ENCODE peak calls at places on chromosomes 7 and 10, in seven cellular contexts. One of them, this sample, is unnamed.

GRCh38 chr10:88920198-88920597 is 32.4 kb downstream of the ACTA2 start:
- DNase-seq in breast epithelium: no peak
- DNase-seq in GM23338: no peak
- DNase-seq in uterus: no peak
- DNase-seq in HL-60: no peak
- DNase-seq in keratinocyte: no peak
- DNase-seq in BJ: no peak
- DNase-seq in this sample: no peak

GRCh38 chr7:80937336-80937735 is 18.5 kb upstream of the SEMA3C start:
- DNase-seq in breast epithelium: no peak
- DNase-seq in GM23338: no peak
- DNase-seq in uterus: no peak
- DNase-seq in HL-60: no peak
- DNase-seq in keratinocyte: no peak
- DNase-seq in BJ: no peak
- DNase-seq in this sample: no peak

GRCh38 chr7:15753834-15754600 is 67.5 kb upstream of the MEOX2 start:
- DNase-seq in breast epithelium: no peak
- DNase-seq in GM23338: no peak
- DNase-seq in uterus: no peak
- DNase-seq in HL-60: no peak
- DNase-seq in keratinocyte: no peak
- DNase-seq in BJ: no peak
- DNase-seq in this sample: no peak

GRCh38 chr10:5071411-5072198 is 22.6 kb upstream of the AKR1C3 start:
- DNase-seq in breast epithelium: peak; percentile 63
- DNase-seq in GM23338: peak; percentile 33
- DNase-seq in uterus: peak; percentile 69
- DNase-seq in HL-60: no peak
- DNase-seq in keratinocyte: no peak
- DNase-seq in BJ: no peak
- DNase-seq in this sample: peak; percentile 26

GRCh38 chr7:35969055-35969454 is 168.2 kb downstream of the SEPTIN7 start:
- DNase-seq in breast epithelium: no peak
- DNase-seq in GM23338: no peak
- DNase-seq in uterus: no peak
- DNase-seq in HL-60: no peak
- DNase-seq in keratinocyte: no peak
- DNase-seq in BJ: no peak
- DNase-seq in this sample: no peak

GRCh38 chr10:27620425-27621397 is 116.6 kb downstream of the RAB18 start:
- DNase-seq in breast epithelium: no peak
- DNase-seq in GM23338: no peak
- DNase-seq in uterus: peak; percentile 64
- DNase-seq in HL-60: no peak
- DNase-seq in keratinocyte: no peak
- DNase-seq in BJ: peak; percentile 94
- DNase-seq in this sample: no peak

GRCh38 chr7:125506331-125506730 is 576.7 kb upstream of the POT1 start:
- DNase-seq in breast epithelium: no peak
- DNase-seq in GM23338: peak; percentile 15
- DNase-seq in uterus: no peak
- DNase-seq in HL-60: no peak
- DNase-seq in keratinocyte: no peak
- DNase-seq in BJ: no peak
- DNase-seq in this sample: no peak

GRCh38 chr10:129742742-129743550 is 221.1 kb downstream of the EBF3 start:
- DNase-seq in breast epithelium: no peak
- DNase-seq in GM23338: no peak
- DNase-seq in uterus: no peak
- DNase-seq in HL-60: no peak
- DNase-seq in keratinocyte: no peak
- DNase-seq in BJ: no peak
- DNase-seq in this sample: no peak

GRCh38 chr7:137934941-137935848 is 66.7 kb downstream of the CREB3L2 start:
- DNase-seq in breast epithelium: no peak
- DNase-seq in GM23338: no peak
- DNase-seq in uterus: no peak
- DNase-seq in HL-60: no peak
- DNase-seq in keratinocyte: no peak
- DNase-seq in BJ: no peak
- DNase-seq in this sample: no peak

GRCh38 chr10:101843032-101843991 is at the start of gene KCNIP2:
- DNase-seq in breast epithelium: no peak
- DNase-seq in GM23338: peak; percentile 92
- DNase-seq in uterus: no peak
- DNase-seq in HL-60: no peak
- DNase-seq in keratinocyte: no peak
- DNase-seq in BJ: no peak
- DNase-seq in this sample: no peak

GRCh38 chr7:157309990-157310668 is 26.7 kb upstream of the DNAJB6 start:
- DNase-seq in breast epithelium: peak; percentile 80
- DNase-seq in GM23338: peak; percentile 95
- DNase-seq in uterus: no peak
- DNase-seq in HL-60: no peak
- DNase-seq in keratinocyte: peak; percentile 73
- DNase-seq in BJ: peak; percentile 94
- DNase-seq in this sample: peak; percentile 90

GRCh38 chr10:76554478-76554877 is 1083.1 kb downstream of the KCNMA1 start:
- DNase-seq in breast epithelium: peak; percentile 29
- DNase-seq in GM23338: no peak
- DNase-seq in uterus: no peak
- DNase-seq in HL-60: no peak
- DNase-seq in keratinocyte: no peak
- DNase-seq in BJ: no peak
- DNase-seq in this sample: no peak

GRCh38 chr10:121675344-121675743 is 77.1 kb upstream of the FGFR2 start:
- DNase-seq in breast epithelium: no peak
- DNase-seq in GM23338: no peak
- DNase-seq in uterus: no peak
- DNase-seq in HL-60: no peak
- DNase-seq in keratinocyte: no peak
- DNase-seq in BJ: no peak
- DNase-seq in this sample: no peak

GRCh38 chr7:66896441-66896840 is 24.6 kb upstream of the TMEM248 start:
- DNase-seq in breast epithelium: no peak
- DNase-seq in GM23338: no peak
- DNase-seq in uterus: no peak
- DNase-seq in HL-60: no peak
- DNase-seq in keratinocyte: no peak
- DNase-seq in BJ: no peak
- DNase-seq in this sample: no peak

GRCh38 chr7:29808075-29808786 is 1.9 kb downstream of the WIPF3 start:
- DNase-seq in breast epithelium: no peak
- DNase-seq in GM23338: no peak
- DNase-seq in uterus: no peak
- DNase-seq in HL-60: no peak
- DNase-seq in keratinocyte: no peak
- DNase-seq in BJ: no peak
- DNase-seq in this sample: no peak

GRCh38 chr10:25952857-25953256 is 18.8 kb downstream of the MYO3A start:
- DNase-seq in breast epithelium: no peak
- DNase-seq in GM23338: no peak
- DNase-seq in uterus: no peak
- DNase-seq in HL-60: no peak
- DNase-seq in keratinocyte: no peak
- DNase-seq in BJ: no peak
- DNase-seq in this sample: no peak

GRCh38 chr10:121764241-121764942 is 163.4 kb downstream of the ATE1 start:
- DNase-seq in breast epithelium: no peak
- DNase-seq in GM23338: no peak
- DNase-seq in uterus: no peak
- DNase-seq in HL-60: no peak
- DNase-seq in keratinocyte: no peak
- DNase-seq in BJ: no peak
- DNase-seq in this sample: no peak

GRCh38 chr10:133184591-133185244 is 24.7 kb downstream of the KNDC1 start:
- DNase-seq in breast epithelium: no peak
- DNase-seq in GM23338: no peak
- DNase-seq in uterus: no peak
- DNase-seq in HL-60: no peak
- DNase-seq in keratinocyte: no peak
- DNase-seq in BJ: no peak
- DNase-seq in this sample: no peak

GRCh38 chr7:73477376-73477775 is 43.8 kb downstream of the FZD9 start:
- DNase-seq in breast epithelium: no peak
- DNase-seq in GM23338: no peak
- DNase-seq in uterus: no peak
- DNase-seq in HL-60: no peak
- DNase-seq in keratinocyte: no peak
- DNase-seq in BJ: no peak
- DNase-seq in this sample: no peak

GRCh38 chr10:75035975-75036708 is 75.3 kb upstream of the SAMD8 start:
- DNase-seq in breast epithelium: no peak
- DNase-seq in GM23338: no peak
- DNase-seq in uterus: no peak
- DNase-seq in HL-60: no peak
- DNase-seq in keratinocyte: no peak
- DNase-seq in BJ: no peak
- DNase-seq in this sample: no peak

GRCh38 chr10:46301721-46302479 is 15.1 kb downstream of the ANTXRL start:
- DNase-seq in breast epithelium: peak; percentile 11
- DNase-seq in GM23338: no peak
- DNase-seq in uterus: no peak
- DNase-seq in HL-60: no peak
- DNase-seq in keratinocyte: no peak
- DNase-seq in BJ: no peak
- DNase-seq in this sample: no peak

GRCh38 chr10:112435013-112435619 is 11.6 kb downstream of the ZDHHC6 start:
- DNase-seq in breast epithelium: no peak
- DNase-seq in GM23338: peak; percentile 49
- DNase-seq in uterus: no peak
- DNase-seq in HL-60: no peak
- DNase-seq in keratinocyte: no peak
- DNase-seq in BJ: peak; percentile 12
- DNase-seq in this sample: no peak
- TF ChIP-seq CTCF in breast epithelium: peak; percentile 15
- TF ChIP-seq CTCF in GM23338: peak; percentile 65
- TF ChIP-seq CTCF in uterus: no peak
- TF ChIP-seq CTCF in HL-60: no peak
- TF ChIP-seq CTCF in keratinocyte: no peak
- TF ChIP-seq CTCF in BJ: peak; percentile 34
- TF ChIP-seq CTCF in this sample: peak; percentile 47

DNA sequence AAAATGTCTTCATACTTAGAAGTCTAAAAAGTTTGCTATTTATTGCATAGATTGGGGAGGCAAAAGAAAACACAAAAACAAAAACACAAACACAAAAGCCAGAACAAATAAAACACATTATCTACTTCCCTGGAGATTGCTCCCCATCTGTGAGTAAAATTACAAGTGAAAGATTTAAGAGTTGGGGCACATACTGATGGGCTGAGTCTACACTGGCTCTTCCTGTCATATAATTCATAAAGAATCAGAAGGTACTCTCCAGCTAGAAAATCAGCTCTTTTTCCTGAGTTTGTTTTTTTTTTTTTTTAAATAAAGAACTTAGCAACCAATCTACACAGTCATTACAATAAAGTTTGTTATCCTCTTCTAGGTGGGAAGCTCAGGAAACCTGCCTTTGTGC is 192.4 kb upstream of the LRRN3 start:
- DNase-seq in breast epithelium: no peak
- DNase-seq in GM23338: no peak
- DNase-seq in uterus: no peak
- DNase-seq in HL-60: no peak
- DNase-seq in keratinocyte: no peak
- DNase-seq in BJ: peak; percentile 16
- DNase-seq in this sample: no peak
- TF ChIP-seq CTCF in breast epithelium: no peak
- TF ChIP-seq CTCF in GM23338: no peak
- TF ChIP-seq CTCF in uterus: no peak
- TF ChIP-seq CTCF in HL-60: no peak
- TF ChIP-seq CTCF in keratinocyte: no peak
- TF ChIP-seq CTCF in BJ: no peak
- TF ChIP-seq CTCF in this sample: no peak

DNA sequence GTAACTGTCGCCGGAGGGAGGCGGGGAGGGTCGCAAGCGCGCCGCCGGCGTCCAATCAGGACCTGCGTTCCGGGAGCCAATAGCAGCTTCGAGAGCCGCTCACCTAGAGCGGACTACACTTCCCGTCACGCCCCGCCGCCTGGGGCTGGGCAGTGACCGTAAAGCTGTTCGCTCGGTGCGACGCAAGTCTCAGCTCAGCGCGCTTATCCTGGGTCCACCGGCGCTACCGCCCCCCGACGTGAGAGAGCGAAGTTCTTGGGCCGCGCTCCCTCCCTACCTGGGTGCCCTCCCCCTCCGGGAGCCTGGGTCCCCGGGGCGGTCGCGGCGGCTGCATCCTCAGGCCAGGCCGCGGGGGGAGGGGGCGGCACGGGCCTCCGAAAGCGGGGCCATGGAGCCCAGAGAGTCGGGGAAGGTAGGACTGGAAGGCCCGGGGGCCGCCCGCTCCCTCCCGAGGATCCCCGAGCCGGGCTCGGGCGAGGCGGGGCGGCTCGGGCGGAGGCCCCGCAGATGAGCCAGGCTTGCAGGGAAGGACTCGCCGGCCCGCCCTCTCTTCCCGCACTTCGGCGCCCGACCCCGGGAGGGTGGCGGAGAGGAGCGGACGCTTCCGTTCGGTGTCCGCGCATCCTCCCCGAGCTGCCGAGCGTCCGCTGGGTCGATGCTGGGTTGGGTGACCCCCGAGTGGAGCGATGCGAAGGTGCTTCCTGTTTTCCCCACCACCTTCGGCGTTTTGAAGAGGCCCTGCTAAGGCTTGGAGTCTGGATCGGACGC is at the start of gene ZNF862:
- DNase-seq in breast epithelium: peak; percentile 93
- DNase-seq in GM23338: peak; percentile 99
- DNase-seq in uterus: peak; percentile 97
- DNase-seq in HL-60: peak; percentile 92
- DNase-seq in keratinocyte: peak; percentile 73
- DNase-seq in BJ: peak; percentile 87
- DNase-seq in this sample: peak; percentile 94
- TF ChIP-seq CTCF in breast epithelium: no peak
- TF ChIP-seq CTCF in GM23338: no peak
- TF ChIP-seq CTCF in uterus: no peak
- TF ChIP-seq CTCF in HL-60: no peak
- TF ChIP-seq CTCF in keratinocyte: no peak
- TF ChIP-seq CTCF in BJ: peak; percentile 21
- TF ChIP-seq CTCF in this sample: no peak

DNA sequence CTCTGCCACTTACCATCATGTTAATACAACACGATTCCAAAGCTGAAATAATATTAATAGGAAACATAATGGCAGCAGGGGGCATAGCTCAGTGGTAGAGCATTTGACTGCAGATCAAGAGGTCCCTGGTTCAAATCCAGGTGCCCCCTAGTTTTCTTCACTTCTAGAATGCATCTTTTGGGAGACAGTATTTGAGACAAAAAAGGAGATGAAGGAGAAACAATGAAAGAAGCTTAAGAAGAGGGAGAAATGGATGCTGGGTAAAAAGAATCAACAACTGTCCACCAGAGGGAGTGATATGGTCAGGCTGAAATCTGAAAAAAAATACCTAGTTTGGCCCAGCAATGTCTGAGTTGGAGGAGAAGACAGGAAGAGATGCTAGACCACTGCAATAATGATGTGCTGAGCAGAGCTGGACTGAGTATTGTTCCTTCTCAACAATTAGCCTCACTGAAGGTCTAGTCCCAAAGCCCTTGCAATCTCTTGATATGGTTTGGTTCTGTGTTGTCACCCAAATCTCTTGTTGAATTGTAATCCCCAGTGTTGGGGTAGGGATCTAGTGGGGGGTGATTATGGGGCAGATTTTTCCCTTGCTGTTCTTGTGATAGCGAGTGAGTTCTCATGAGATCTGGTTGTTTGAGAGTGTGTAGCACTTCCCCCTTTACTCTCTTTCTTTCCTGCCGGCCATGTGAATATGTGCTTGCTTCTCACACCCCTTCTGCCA is 48.3 kb downstream of the ZNF783 start:
- DNase-seq in breast epithelium: no peak
- DNase-seq in GM23338: peak; percentile 83
- DNase-seq in uterus: no peak
- DNase-seq in HL-60: peak; percentile 12
- DNase-seq in keratinocyte: peak; percentile 55
- DNase-seq in BJ: peak; percentile 22
- DNase-seq in this sample: peak; percentile 50
- TF ChIP-seq CTCF in breast epithelium: no peak
- TF ChIP-seq CTCF in GM23338: peak; percentile 76
- TF ChIP-seq CTCF in uterus: peak; percentile 6
- TF ChIP-seq CTCF in HL-60: peak; percentile 16
- TF ChIP-seq CTCF in keratinocyte: peak; percentile 65
- TF ChIP-seq CTCF in BJ: peak; percentile 65
- TF ChIP-seq CTCF in this sample: peak; percentile 76

This sample was measured in AG04450.